ENCODE peak calls at places on chromosomes 7 and 10, in seven cellular contexts. One of them, this sample, is unnamed.
A peak's percentile ranks its signal among the peaks of the same experiment; 100 is the strongest.

GRCh38 chr7:107206706-107207105 is 37.9 kb downstream of the HBP1 start:
- DNase-seq in thoracic aorta: no peak
- DNase-seq in AG04450: no peak
- DNase-seq in NCI-H187: no peak
- DNase-seq in stimulated activated CD8-positive, alpha-beta memory T cell treated with anti-CD3 and anti-CD28 coated beads, Interleukin-12 subunit alpha, Interleukin-12 subunit beta, amount 100 ng/mL, for 4 hours: no peak
- DNase-seq in midbrain: no peak
- DNase-seq in Daoy: no peak
- DNase-seq in this sample: no peak

GRCh38 chr10:84811078-84811477 is 482.7 kb downstream of the CCSER2 start:
- DNase-seq in NCI-H187: no peak
- DNase-seq in stimulated activated CD8-positive, alpha-beta memory T cell treated with anti-CD3 and anti-CD28 coated beads, Interleukin-12 subunit alpha, Interleukin-12 subunit beta, amount 100 ng/mL, for 4 hours: no peak
- DNase-seq in Daoy: no peak
- DNase-seq in AG04450: no peak
- DNase-seq in thoracic aorta: no peak
- DNase-seq in midbrain: no peak
- DNase-seq in this sample: no peak

GRCh38 chr7:106486331-106486730 is 174.6 kb downstream of the CCDC71L start:
- DNase-seq in Daoy: peak; percentile 21
- DNase-seq in AG04450: no peak
- DNase-seq in stimulated activated CD8-positive, alpha-beta memory T cell treated with anti-CD3 and anti-CD28 coated beads, Interleukin-12 subunit alpha, Interleukin-12 subunit beta, amount 100 ng/mL, for 4 hours: no peak
- DNase-seq in midbrain: no peak
- DNase-seq in thoracic aorta: no peak
- DNase-seq in NCI-H187: no peak
- DNase-seq in this sample: no peak

GRCh38 chr7:28500143-28500542 is 87.8 kb downstream of the CREB5 start:
- DNase-seq in thoracic aorta: no peak
- DNase-seq in AG04450: no peak
- DNase-seq in stimulated activated CD8-positive, alpha-beta memory T cell treated with anti-CD3 and anti-CD28 coated beads, Interleukin-12 subunit alpha, Interleukin-12 subunit beta, amount 100 ng/mL, for 4 hours: no peak
- DNase-seq in midbrain: no peak
- DNase-seq in NCI-H187: no peak
- DNase-seq in Daoy: no peak
- DNase-seq in this sample: no peak

GRCh38 chr10:44757551-44758205 is 153.5 kb upstream of the TMEM72 start:
- DNase-seq in stimulated activated CD8-positive, alpha-beta memory T cell treated with anti-CD3 and anti-CD28 coated beads, Interleukin-12 subunit alpha, Interleukin-12 subunit beta, amount 100 ng/mL, for 4 hours: no peak
- DNase-seq in thoracic aorta: no peak
- DNase-seq in AG04450: no peak
- DNase-seq in NCI-H187: no peak
- DNase-seq in midbrain: no peak
- DNase-seq in Daoy: no peak
- DNase-seq in this sample: no peak

GRCh38 chr10:77036993-77037734 is 600.4 kb downstream of the KCNMA1 start:
- DNase-seq in midbrain: peak; percentile 14
- DNase-seq in NCI-H187: no peak
- DNase-seq in stimulated activated CD8-positive, alpha-beta memory T cell treated with anti-CD3 and anti-CD28 coated beads, Interleukin-12 subunit alpha, Interleukin-12 subunit beta, amount 100 ng/mL, for 4 hours: no peak
- DNase-seq in AG04450: no peak
- DNase-seq in thoracic aorta: no peak
- DNase-seq in Daoy: peak; percentile 4
- DNase-seq in this sample: no peak

GRCh38 chr10:52313350-52314006 is 603 bp upstream of the DKK1 start:
- DNase-seq in Daoy: no peak
- DNase-seq in midbrain: no peak
- DNase-seq in stimulated activated CD8-positive, alpha-beta memory T cell treated with anti-CD3 and anti-CD28 coated beads, Interleukin-12 subunit alpha, Interleukin-12 subunit beta, amount 100 ng/mL, for 4 hours: no peak
- DNase-seq in NCI-H187: no peak
- DNase-seq in thoracic aorta: no peak
- DNase-seq in AG04450: no peak
- DNase-seq in this sample: no peak

GRCh38 chr10:95306851-95307250 is 16.0 kb upstream of the PDLIM1 start:
- DNase-seq in stimulated activated CD8-positive, alpha-beta memory T cell treated with anti-CD3 and anti-CD28 coated beads, Interleukin-12 subunit alpha, Interleukin-12 subunit beta, amount 100 ng/mL, for 4 hours: no peak
- DNase-seq in thoracic aorta: no peak
- DNase-seq in midbrain: no peak
- DNase-seq in AG04450: no peak
- DNase-seq in NCI-H187: no peak
- DNase-seq in Daoy: no peak
- DNase-seq in this sample: no peak

GRCh38 chr7:127718325-127718724 is 66.3 kb downstream of the SND1 start:
- DNase-seq in stimulated activated CD8-positive, alpha-beta memory T cell treated with anti-CD3 and anti-CD28 coated beads, Interleukin-12 subunit alpha, Interleukin-12 subunit beta, amount 100 ng/mL, for 4 hours: no peak
- DNase-seq in AG04450: no peak
- DNase-seq in Daoy: no peak
- DNase-seq in midbrain: no peak
- DNase-seq in thoracic aorta: no peak
- DNase-seq in NCI-H187: no peak
- DNase-seq in this sample: no peak